ENCODE peak calls at places on chromosome 12, in four cellular contexts. P, G, J and U are unnamed samples.

GRCh38 chr12:111529424-111530368 is 69.4 kb downstream of the ATXN2 start:
- DNase-seq in P (peak), G (no peak), J (no peak), U (peak)

GRCh38 chr12:7966558-7966957 is 30.6 kb upstream of the SLC2A3 start:
- DNase-seq in P (peak), G (no peak), J (no peak), U (no peak)

GRCh38 chr12:6602526-6602925 is 4.7 kb downstream of the CHD4 start:
- DNase-seq in P (no peak), G (no peak), J (no peak), U (no peak)

GRCh38 chr12:48001426-48002178 is 2.7 kb downstream of the COL2A1 start:
- DNase-seq in P (peak), G (peak), J (no peak), U (no peak)

GRCh38 chr12:18135509-18135908 is 45.5 kb upstream of the RERGL start:
- DNase-seq in P (peak), G (no peak), J (no peak), U (no peak)

GRCh38 chr12:124713436-124714082 is 146.1 kb upstream of the NCOR2 start:
- DNase-seq in P (peak), G (no peak), J (peak), U (peak)

GRCh38 chr12:38954119-38954746 is 48.8 kb upstream of the CPNE8 start:
- DNase-seq in P (no peak), G (no peak), J (no peak), U (no peak)

GRCh38 chr12:110778801-110779577 is 36.3 kb upstream of the PPP1CC start:
- DNase-seq in P (no peak), G (no peak), J (no peak), U (no peak)

GRCh38 chr12:118337194-118337838 is 35.4 kb downstream of the TAOK3 start:
- DNase-seq in P (peak), G (no peak), J (no peak), U (no peak)

GRCh38 chr12:42557586-42558172 is 31.9 kb downstream of the PRICKLE1 start:
- DNase-seq in P (no peak), G (no peak), J (no peak), U (no peak)

GRCh38 chr12:26226629-26227375 is 31.4 kb downstream of the SSPN start:
- DNase-seq in P (peak), G (peak), J (peak), U (peak)

DNA sequence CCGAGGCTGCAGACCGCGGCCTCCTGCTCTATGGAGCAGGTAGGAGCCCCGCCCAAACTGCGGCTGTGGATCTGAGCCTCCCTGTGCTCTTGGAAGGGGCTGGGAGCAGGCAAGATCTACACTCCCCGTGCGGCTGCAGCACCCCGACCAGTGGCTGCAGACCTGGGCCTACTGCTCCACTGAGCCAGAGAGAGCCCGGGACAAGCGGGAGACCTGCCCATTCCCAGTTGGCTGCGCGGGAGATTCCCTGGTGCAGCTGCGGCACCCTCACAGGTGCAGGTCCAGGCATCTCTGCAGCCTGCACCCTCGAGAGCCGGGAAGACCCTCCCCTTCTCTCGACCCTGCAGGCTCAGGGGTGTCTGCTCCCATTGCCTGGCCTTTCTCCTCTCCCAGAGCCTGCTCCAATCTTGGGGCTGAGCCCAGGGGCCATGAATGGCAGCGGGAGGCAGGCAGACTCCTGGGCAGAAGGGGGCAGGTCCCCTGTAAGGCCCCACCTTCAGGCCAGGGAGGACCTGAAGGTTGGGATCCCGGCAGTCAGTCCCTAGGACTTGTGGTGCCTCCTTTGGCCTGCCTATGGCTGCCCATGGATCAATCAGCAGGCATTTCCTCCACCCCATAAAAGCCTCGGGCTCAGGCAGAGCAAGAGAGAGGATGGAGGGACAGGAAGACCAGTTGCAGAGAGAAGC is 8.8 kb upstream of the A2M start:
- DNase-seq in P (no peak), G (no peak), J (no peak), U (no peak)
- H3K27ac ChIP-seq in P (no peak), G (peak), J (peak), U (no peak)

GRCh38 chr12:14393736-14394135 is 28.3 kb downstream of the ATF7IP start:
- DNase-seq in P (peak), G (no peak), J (no peak), U (no peak)

GRCh38 chr12:14396071-14396470 is 30.6 kb downstream of the ATF7IP start:
- DNase-seq in P (no peak), G (no peak), J (no peak), U (no peak)

GRCh38 chr12:14394317-14395058 is 29.0 kb downstream of the ATF7IP start:
- DNase-seq in P (peak), G (no peak), J (peak), U (no peak)

GRCh38 chr12:14390885-14391530 is 25.5 kb downstream of the ATF7IP start:
- DNase-seq in P (no peak), G (no peak), J (no peak), U (no peak)

GRCh38 chr12:14395059-14395778 is 29.7 kb downstream of the ATF7IP start:
- DNase-seq in P (no peak), G (no peak), J (no peak), U (no peak)
- H3K27ac ChIP-seq in P (no peak), G (peak), J (peak), U (peak)

DNA sequence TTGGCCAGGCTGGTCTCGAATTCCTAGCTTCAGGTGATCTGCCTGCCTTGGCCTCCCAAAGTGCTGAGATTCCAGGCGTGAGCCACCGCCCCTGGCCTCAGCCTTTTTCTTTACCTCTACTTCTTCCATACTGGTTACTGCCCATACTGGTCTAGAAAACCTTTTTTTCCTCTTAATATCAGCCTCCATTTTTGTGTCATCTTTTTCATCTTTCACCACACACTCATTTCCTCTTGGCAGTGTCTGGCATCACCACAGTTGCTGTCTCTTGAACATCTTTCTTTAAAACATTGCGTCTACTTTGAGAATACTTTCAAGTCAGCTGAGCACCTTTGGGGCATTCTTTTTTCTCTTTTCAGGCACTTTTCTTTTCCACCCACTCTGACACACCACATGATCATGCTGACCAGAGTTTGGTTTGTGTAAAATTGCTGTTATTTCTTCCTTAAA is 32.7 kb downstream of the DDX47 start:
- DNase-seq in P (no peak), G (no peak), J (no peak), U (no peak)
- H3K27ac ChIP-seq in P (no peak), G (no peak), J (no peak), U (no peak)

GRCh38 chr12:52149182-52149641 is 42.6 kb downstream of the KRT80 start:
- DNase-seq in P (no peak), G (no peak), J (no peak), U (no peak)

GRCh38 chr12:52149651-52150241 is 42.1 kb downstream of the KRT80 start:
- DNase-seq in P (no peak), G (no peak), J (no peak), U (peak)

GRCh38 chr12:52151859-52152783 is 39.7 kb downstream of the KRT80 start:
- DNase-seq in P (peak), G (peak), J (peak), U (no peak)

GRCh38 chr12:52152905-52153317 is 38.9 kb downstream of the KRT80 start:
- DNase-seq in P (no peak), G (no peak), J (no peak), U (no peak)

DNA sequence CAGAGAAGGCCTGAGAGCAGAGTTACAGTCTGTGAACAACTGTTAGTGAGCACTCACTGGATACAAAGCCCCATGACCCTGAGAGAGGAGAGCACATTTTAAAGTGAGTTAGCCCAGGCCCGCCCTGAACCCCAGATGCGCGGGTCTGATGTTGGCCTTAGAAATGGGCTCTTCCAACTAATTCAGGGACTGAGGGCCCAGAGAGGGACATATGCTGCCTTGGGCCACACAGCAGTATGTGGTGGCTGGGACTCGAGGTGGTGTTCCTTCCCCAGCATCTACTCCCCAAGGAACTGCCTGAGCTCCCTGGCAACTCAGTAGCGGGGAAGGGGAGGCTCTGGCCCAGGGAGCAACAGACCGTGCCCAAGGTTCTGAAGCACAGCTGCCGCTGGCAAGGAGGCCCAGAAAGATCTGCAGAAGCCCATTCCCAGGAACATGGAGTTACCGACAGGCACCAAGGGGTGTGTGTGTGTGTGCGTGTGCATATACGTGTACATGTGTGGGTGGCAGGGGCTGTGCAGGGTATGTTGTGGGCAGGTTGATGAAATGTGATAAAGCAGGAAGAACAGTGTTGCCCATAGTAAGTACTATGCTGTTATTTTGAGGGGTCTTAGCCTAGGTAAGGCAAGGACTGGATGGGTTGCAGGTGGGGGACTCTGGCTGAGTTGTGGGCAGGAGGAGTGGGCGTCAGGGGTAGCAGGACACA is 40.5 kb downstream of the KRT80 start:
- DNase-seq in P (no peak), G (no peak), J (no peak), U (no peak)
- H3K27ac ChIP-seq in P (no peak), G (peak), J (no peak), U (no peak)

DNA sequence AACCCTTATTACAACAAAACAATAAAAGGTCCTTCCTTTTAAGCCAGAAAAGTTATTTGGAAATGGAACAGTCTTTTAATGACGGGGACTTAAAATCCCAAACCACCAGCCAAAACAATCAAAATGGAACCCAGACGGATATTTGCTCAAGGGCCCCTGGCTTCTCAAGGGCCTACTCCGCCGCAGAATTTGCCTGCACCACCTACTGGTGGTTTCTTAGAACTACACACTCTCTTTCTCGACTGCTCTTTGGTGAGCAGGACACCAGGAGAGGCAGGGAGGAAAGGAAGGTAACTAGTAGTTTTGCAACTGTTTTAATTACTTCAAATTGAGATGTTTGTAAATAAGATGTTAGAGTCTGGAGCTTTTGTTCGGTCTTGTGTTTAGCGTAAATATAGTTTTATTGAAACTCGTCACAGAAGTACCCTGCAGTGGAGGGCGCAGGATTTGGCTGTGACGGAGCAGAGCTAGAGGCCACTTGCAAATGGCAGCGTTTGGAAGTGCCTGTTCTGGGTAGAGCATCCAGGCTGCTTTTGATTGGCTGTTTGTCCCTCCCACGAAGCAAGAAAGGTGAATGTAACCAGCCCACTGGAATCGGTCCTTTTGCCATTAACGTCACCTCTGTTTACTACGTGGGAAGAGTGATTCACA is 238.5 kb downstream of the CACNA1C start:
- DNase-seq in P (no peak), G (no peak), J (no peak), U (no peak)
- H3K27ac ChIP-seq in P (no peak), G (no peak), J (peak), U (no peak)